ENCODE peak calls at places on chromosome X, in six cellular contexts. F, Y, T, C, W and H are unnamed samples.

GRCh38 chrX:109624641-109625311 is at the start of gene KCNE5:
- DNase-seq in Y (no peak), W (no peak), C (no peak), T (no peak), F (no peak), H (no peak)

GRCh38 chrX:134512566-134512965 is 52.6 kb downstream of the HPRT1 start:
- DNase-seq in F (no peak), T (peak), Y (peak), W (no peak), C (no peak), H (peak)

GRCh38 chrX:68438575-68438974 is 5.3 kb upstream of the OPHN1 start:
- DNase-seq in T (no peak), F (no peak), Y (no peak), C (no peak), W (no peak), H (no peak)

GRCh38 chrX:31099536-31100090 is 27.8 kb upstream of the FTHL17 start:
- DNase-seq in F (no peak), C (peak), Y (no peak), T (no peak), W (no peak), H (peak)

GRCh38 chrX:77431227-77431626 is 16.0 kb upstream of the FGF16 start:
- DNase-seq in W (no peak), F (peak), C (peak), Y (peak), T (peak), H (peak)

GRCh38 chrX:53441531-53442321 is 7.6 kb upstream of the HSD17B10 start:
- DNase-seq in F (peak), W (peak), Y (peak), T (peak), C (peak), H (peak)

GRCh38 chrX:12480956-12481355 is 310.3 kb upstream of the PRPS2 start:
- DNase-seq in T (peak), C (no peak), Y (peak), W (no peak), F (no peak), H (peak)

GRCh38 chrX:150680974-150681373 is 12.2 kb upstream of the MTMR1 start:
- DNase-seq in F (no peak), C (peak), T (peak), W (no peak), Y (peak), H (peak)

GRCh38 chrX:67555578-67556203 is 11.9 kb downstream of the AR start:
- DNase-seq in F (peak), W (no peak), C (peak), T (peak), Y (peak), H (peak)

GRCh38 chrX:125205084-125205917 is 114.4 kb upstream of the TEX13C start:
- DNase-seq in T (no peak), C (peak), W (no peak), F (peak), Y (no peak), H (no peak)

GRCh38 chrX:67725471-67725870 is 181.7 kb downstream of the AR start:
- DNase-seq in W (no peak), C (no peak), T (no peak), F (no peak), Y (no peak), H (no peak)

GRCh38 chrX:6448003-6448402 is 86.9 kb downstream of the VCX3A start:
- DNase-seq in Y (no peak), W (no peak), F (no peak), T (no peak), C (no peak), H (no peak)

GRCh38 chrX:39848900-39849299 is 248.9 kb downstream of the BCOR start:
- DNase-seq in W (no peak), T (peak), C (no peak), F (no peak), Y (peak), H (peak)

GRCh38 chrX:458631-459061 is 71.9 kb upstream of the PPP2R3B start:
- DNase-seq in Y (no peak), W (no peak), C (no peak), T (no peak), F (no peak), H (no peak)

GRCh38 chrX:47146121-47146935 is 1.3 kb downstream of the RBM10 start:
- DNase-seq in C (peak), W (no peak), F (no peak), Y (no peak), T (no peak), H (no peak)

GRCh38 chrX:130680164-130681035 is 222.6 kb downstream of the ENOX2 start:
- DNase-seq in W (no peak), F (no peak), T (peak), C (no peak), Y (peak), H (peak)

GRCh38 chrX:45850197-45850774 is 649.6 kb upstream of the DIPK2B start:
- DNase-seq in W (peak), F (no peak), Y (no peak), T (peak), C (peak), H (no peak)

GRCh38 chrX:45847966-45848365 is 647.3 kb upstream of the DIPK2B start:
- DNase-seq in F (no peak), Y (no peak), T (no peak), C (no peak), W (no peak), H (no peak)

GRCh38 chrX:45850775-45851433 is 650.2 kb upstream of the DIPK2B start:
- DNase-seq in Y (peak), F (no peak), W (peak), T (peak), C (peak), H (peak)

GRCh38 chrX:45851434-45851991 is 650.8 kb upstream of the DIPK2B start:
- DNase-seq in C (peak), T (no peak), F (no peak), Y (no peak), W (peak), H (no peak)

DNA sequence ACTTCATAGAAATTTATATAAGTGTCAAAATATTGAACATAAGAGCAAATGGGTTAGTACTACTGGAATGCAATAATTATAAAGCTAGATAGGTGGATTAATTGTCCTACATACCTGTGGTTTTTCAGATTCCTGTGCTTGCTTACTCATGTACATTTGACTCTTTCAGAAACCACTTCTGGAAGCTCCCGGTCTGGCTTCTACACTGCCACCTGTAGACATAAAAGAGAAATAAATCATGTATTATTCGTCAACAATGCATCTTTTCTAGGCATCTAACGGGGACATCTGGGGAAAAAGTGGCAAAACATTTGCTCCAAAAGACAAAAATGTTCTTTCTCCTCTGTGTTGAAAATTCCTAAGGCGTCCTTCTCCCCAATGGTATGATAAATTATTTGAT is 648.6 kb upstream of the DIPK2B start:
- DNase-seq in W (peak), C (peak), F (no peak), T (peak), Y (peak), H (peak)
- TF ChIP-seq CTCF in W (peak), C (peak), F (no peak), T (peak), Y (peak), H (peak)

GRCh38 chrX:136572030-136572429 is 40.0 kb downstream of the VGLL1 start:
- DNase-seq in Y (no peak), F (no peak), C (no peak), T (no peak), W (no peak), H (no peak)
- TF ChIP-seq CTCF in Y (no peak), F (no peak), C (no peak), T (no peak), W (no peak), H (no peak)

DNA sequence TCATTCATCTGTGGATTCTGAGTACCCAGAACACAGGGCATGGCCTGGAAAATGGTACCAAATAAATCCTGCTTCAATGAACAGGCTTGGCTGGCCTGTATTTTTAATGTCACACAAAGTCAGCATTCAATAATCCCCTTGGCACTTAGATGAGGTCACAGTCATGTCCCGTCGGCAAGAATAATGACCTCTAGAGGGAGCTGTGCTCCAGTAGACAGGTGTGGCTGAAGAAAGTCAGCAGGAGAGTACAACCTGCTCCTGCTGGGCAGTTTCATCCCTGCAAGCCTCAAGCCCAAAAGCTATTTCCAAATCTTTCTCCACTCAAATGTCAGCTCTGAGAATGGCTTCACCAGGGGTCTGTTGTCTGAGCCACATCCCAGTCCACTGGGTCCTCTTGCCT is 404.0 kb upstream of the F9 start:
- DNase-seq in C (peak), F (peak), Y (no peak), W (no peak), T (no peak), H (no peak)
- TF ChIP-seq CTCF in C (peak), F (peak), Y (no peak), W (no peak), T (peak), H (no peak)

DNA sequence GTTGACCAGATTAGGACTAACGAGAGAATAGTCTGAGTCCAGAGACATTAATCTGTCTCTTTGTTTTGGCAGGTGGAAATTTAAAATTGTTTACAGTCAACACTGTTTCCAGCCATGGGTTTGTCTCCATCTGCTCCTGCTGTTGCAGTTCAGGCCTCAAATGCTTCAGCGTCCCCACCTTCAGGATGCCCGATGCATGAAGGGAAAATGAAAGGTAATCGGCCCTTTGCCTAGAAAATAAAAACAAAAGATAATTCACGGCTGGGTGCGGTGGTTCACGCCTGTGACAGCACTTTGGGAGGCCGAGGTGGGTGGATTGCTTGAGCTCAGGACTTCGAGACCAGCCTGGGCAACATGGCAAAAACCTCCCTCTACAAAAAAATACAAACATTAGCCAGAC is 815 bp downstream of the HCCS start:
- DNase-seq in C (no peak), T (no peak), Y (no peak), W (no peak), F (no peak), H (no peak)
- TF ChIP-seq CTCF in C (no peak), T (no peak), Y (no peak), W (no peak), F (no peak), H (no peak)

DNA sequence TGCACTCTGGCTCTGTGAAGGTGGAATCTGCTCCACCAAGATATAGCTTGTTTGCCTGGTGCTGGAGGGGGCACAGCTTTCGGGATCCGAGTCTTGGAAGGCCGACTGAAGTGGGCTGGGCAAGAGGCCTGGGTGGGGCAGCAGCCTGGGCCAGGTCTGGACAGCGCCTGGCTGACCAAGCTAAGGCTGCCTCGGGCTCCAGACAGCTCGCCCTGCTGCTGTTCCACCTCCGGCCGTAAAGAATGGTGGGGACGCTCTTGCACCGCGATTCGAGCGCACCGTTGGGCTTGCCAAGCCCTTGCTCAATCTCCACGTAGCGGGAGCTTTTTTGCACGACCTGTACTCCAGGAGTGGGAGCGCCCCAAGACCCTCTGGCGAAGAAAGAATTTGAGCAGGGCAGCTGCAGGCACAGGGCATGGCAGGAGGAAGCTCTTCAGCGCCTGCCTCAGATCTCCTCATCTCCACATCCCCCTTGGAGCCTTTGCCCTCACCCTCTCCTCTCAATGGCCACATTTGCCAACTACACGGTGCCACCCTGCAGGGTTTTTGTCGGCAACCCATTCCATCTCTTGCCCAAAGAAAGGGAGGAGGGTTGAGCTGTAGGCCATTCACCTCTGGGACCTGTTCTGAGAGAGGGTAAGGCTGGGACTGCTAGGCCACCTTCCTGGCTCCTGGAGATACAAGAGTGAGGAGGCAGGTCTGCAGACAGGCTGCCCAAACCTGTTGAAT is 18.9 kb downstream of the CNGA2 start:
- DNase-seq in Y (peak), C (peak), F (peak), T (peak), W (no peak), H (peak)
- TF ChIP-seq CTCF in Y (peak), C (peak), F (peak), T (peak), W (no peak), H (peak)